ENCODE peak calls at places on chromosomes 12 and 14, in nine cellular contexts. G is natural killer cell treated with Interleukin-12 subunit alpha and Interleukin-12 subunit beta and Interleukin-15 and Interleukin-18, amount 100 ng/mL, for 72 hours; C is mammary epithelial cell; E is left cardiac atrium; H is ACHN; B is AG04450; R is activated naive CD8-positive, alpha-beta T cell treated with anti-CD3 and anti-CD28 coated beads for 36 hours; W is ELR; L is NCI-H1092 treated with DMSO at 0.1 percent for 48 hours. X is an unnamed sample.

GRCh38 chr12:22899184-22899583 is 274.2 kb downstream of the ETNK1 start:
- DNase-seq in H (no peak), W (no peak), L (no peak), G (no peak), R (no peak), B (no peak), C (no peak), E (no peak), X (no peak)

GRCh38 chr14:102525213-102526143 is 15.9 kb upstream of the ANKRD9 start:
- DNase-seq in G (no peak), E (no peak), W (peak), C (peak), R (peak), L (peak), H (peak), B (no peak), X (peak)

GRCh38 chr14:102493096-102493495 is 16.5 kb downstream of the ANKRD9 start:
- DNase-seq in H (no peak), G (no peak), C (no peak), L (no peak), R (no peak), W (no peak), E (no peak), B (no peak), X (no peak)

GRCh38 chr12:111757361-111758119 is 9.2 kb upstream of the ALDH2 start:
- DNase-seq in H (peak), W (peak), C (peak), L (no peak), E (peak), R (no peak), G (no peak), B (no peak), X (no peak)

GRCh38 chr12:120316798-120317257 is 10.8 kb downstream of the PLA2G1B start:
- DNase-seq in W (peak), B (no peak), L (no peak), R (no peak), H (no peak), G (no peak), E (no peak), C (peak), X (no peak)

GRCh38 chr14:24837280-24838046 is 203.5 kb upstream of the GZMB start:
- DNase-seq in L (no peak), G (no peak), B (no peak), C (no peak), H (no peak), W (peak), R (no peak), E (no peak), X (no peak)

GRCh38 chr14:34872822-34873590 is 2.2 kb downstream of the BAZ1A start:
- DNase-seq in C (peak), R (no peak), B (no peak), H (peak), G (peak), L (peak), W (peak), E (no peak), X (peak)

GRCh38 chr12:88662093-88662492 is 81.8 kb upstream of the KITLG start:
- DNase-seq in H (no peak), G (no peak), L (no peak), B (no peak), W (no peak), C (no peak), R (no peak), E (no peak), X (no peak)

GRCh38 chr14:32607399-32607798 is 278.3 kb downstream of the AKAP6 start:
- DNase-seq in L (no peak), B (no peak), H (no peak), G (no peak), E (no peak), W (no peak), R (no peak), C (no peak), X (no peak)

GRCh38 chr12:32158525-32158924 is 51.9 kb downstream of the BICD1 start:
- DNase-seq in G (no peak), C (no peak), W (no peak), E (no peak), H (no peak), L (no peak), B (no peak), R (no peak), X (no peak)

GRCh38 chr14:102215071-102215470 is 75.4 kb downstream of the WDR20 start:
- DNase-seq in L (peak), B (peak), E (no peak), W (no peak), G (no peak), C (no peak), H (peak), R (no peak), X (no peak)

GRCh38 chr12:68406134-68406576 is 74.0 kb upstream of the MDM1 start:
- DNase-seq in H (peak), G (no peak), L (peak), C (peak), B (peak), E (peak), R (no peak), W (peak), X (peak)

GRCh38 chr14:75041613-75042012 is 9.7 kb downstream of the MLH3 start:
- DNase-seq in W (peak), R (no peak), G (no peak), B (no peak), H (peak), L (no peak), C (peak), E (no peak), X (no peak)

GRCh38 chr12:107912421-107913004 is 138.0 kb downstream of the ASCL4 start:
- DNase-seq in E (peak), B (no peak), G (peak), L (no peak), H (peak), W (peak), R (peak), C (peak), X (no peak)

GRCh38 chr14:36874396-36875138 is 212.9 kb downstream of the PAX9 start:
- DNase-seq in E (no peak), W (no peak), G (no peak), R (no peak), L (no peak), H (no peak), C (peak), B (no peak), X (no peak)

GRCh38 chr12:51838036-51838435 is 10.5 kb downstream of the FIGNL2 start:
- DNase-seq in B (no peak), G (no peak), E (no peak), L (no peak), H (no peak), C (no peak), R (no peak), W (no peak), X (no peak)

GRCh38 chr14:72630374-72630773 is 263.5 kb downstream of the DPF3 start:
- DNase-seq in E (no peak), C (no peak), B (no peak), L (no peak), H (no peak), R (no peak), G (no peak), W (no peak), X (no peak)

GRCh38 chr12:101552277-101552676 is 42.5 kb upstream of the MYBPC1 start:
- DNase-seq in G (no peak), H (no peak), C (peak), B (peak), R (no peak), W (peak), L (no peak), E (peak), X (peak)

GRCh38 chr14:105165761-105166485 is 2.7 kb downstream of the JAG2 start:
- DNase-seq in R (no peak), H (no peak), L (no peak), C (peak), G (no peak), B (no peak), W (no peak), E (no peak), X (no peak)

GRCh38 chr12:105481906-105482305 is 151.4 kb downstream of the C12orf75 start:
- DNase-seq in B (no peak), C (no peak), H (no peak), L (no peak), W (no peak), R (no peak), G (no peak), E (no peak), X (no peak)

GRCh38 chr14:32202941-32203882 is at the start of gene RNU6-8:
- DNase-seq in B (peak), W (peak), C (peak), H (peak), G (peak), L (peak), E (peak), R (peak), X (peak)

GRCh38 chr12:28235985-28236384 is 45.7 kb downstream of the CCDC91 start:
- DNase-seq in G (no peak), W (no peak), L (no peak), R (no peak), C (no peak), H (no peak), E (no peak), B (no peak), X (no peak)

GRCh38 chr12:75823475-75823874 is 208.1 kb downstream of the PHLDA1 start:
- DNase-seq in E (no peak), B (no peak), L (no peak), W (no peak), R (no peak), C (no peak), G (no peak), H (peak), X (no peak)

GRCh38 chr12:41531147-41531829 is 343.2 kb downstream of the PDZRN4 start:
- DNase-seq in W (no peak), G (no peak), B (no peak), R (no peak), H (no peak), L (no peak), E (peak), C (no peak), X (no peak)

GRCh38 chr14:101113835-101114725 is 210.6 kb upstream of the RTL1 start:
- DNase-seq in W (no peak), E (peak), C (no peak), B (no peak), R (no peak), G (no peak), H (no peak), L (no peak), X (no peak)

GRCh38 chr12:105852958-105853357 is 285.8 kb downstream of the NUAK1 start:
- DNase-seq in C (no peak), E (peak), W (no peak), B (no peak), G (no peak), H (no peak), L (no peak), R (no peak), X (no peak)

X was measured in RKO.